ENCODE peak calls at places on chromosomes 1 and 21, in nine cellular contexts. K is A549, F is suprapubic skin, H is sigmoid colon, L is K562, S is GM12878, U is stomach, B is transverse colon, I is ovary. Z is an unnamed sample.
A peak's percentile ranks its signal among the peaks of the same experiment; 100 is the strongest.

GRCh38 chr1:157539568-157539967 is 12.7 kb downstream of the FCRL5 start:
- DNase-seq in K (no peak), F (no peak), H (no peak), L (no peak), S (no peak), U (no peak), B (no peak), I (no peak), Z (no peak)

GRCh38 chr1:153490272-153491051 is 30.0 kb upstream of the S100A7 start:
- DNase-seq in K (peak; percentile 47), F (peak; percentile 87), H (peak; percentile 95), L (no peak), S (no peak), U (peak; percentile 45), B (peak; percentile 69), I (peak; percentile 61), Z (peak; percentile 68)

GRCh38 chr1:203673550-203674411 is 47.1 kb downstream of the ATP2B4 start:
- DNase-seq in K (peak; percentile 87), F (no peak), H (peak; percentile 82), L (peak; percentile 79), S (no peak), U (peak; percentile 38), B (peak; percentile 51), I (no peak), Z (no peak)

GRCh38 chr1:89407355-89407754 is 43.5 kb downstream of the GBP6 start:
- DNase-seq in K (no peak), F (no peak), H (no peak), L (no peak), S (no peak), U (no peak), B (no peak), I (no peak), Z (no peak)

GRCh38 chr1:103084176-103084575 is 24.1 kb downstream of the COL11A1 start:
- DNase-seq in K (no peak), F (no peak), H (no peak), L (no peak), S (no peak), U (no peak), B (no peak), I (no peak), Z (no peak)

GRCh38 chr1:219567341-219567947 is 45.5 kb downstream of the ZC3H11B start:
- DNase-seq in K (no peak), F (no peak), H (no peak), L (no peak), S (peak; percentile 13), U (no peak), B (no peak), I (no peak), Z (no peak)

GRCh38 chr1:41372600-41372993 is 11.4 kb downstream of the FOXO6 start:
- DNase-seq in K (no peak), F (no peak), H (no peak), L (no peak), S (no peak), U (no peak), B (no peak), I (no peak), Z (no peak)

GRCh38 chr1:117622726-117623125 is 16.9 kb downstream of the TENT5C start:
- DNase-seq in K (no peak), F (no peak), H (no peak), L (no peak), S (no peak), U (no peak), B (no peak), I (no peak), Z (no peak)

GRCh38 chr1:98458514-98459259 is 202.8 kb upstream of the SNX7 start:
- DNase-seq in K (no peak), F (no peak), H (no peak), L (no peak), S (no peak), U (no peak), B (no peak), I (no peak), Z (no peak)

GRCh38 chr1:220992705-220993052 is 113.4 kb downstream of the HLX start:
- DNase-seq in K (no peak), F (no peak), H (no peak), L (no peak), S (no peak), U (no peak), B (no peak), I (no peak), Z (no peak)

GRCh38 chr1:220991506-220991905 is 112.3 kb downstream of the HLX start:
- DNase-seq in K (no peak), F (no peak), H (no peak), L (no peak), S (no peak), U (no peak), B (no peak), I (no peak), Z (no peak)

GRCh38 chr1:220991959-220992704 is 112.9 kb downstream of the HLX start:
- DNase-seq in K (no peak), F (no peak), H (no peak), L (no peak), S (no peak), U (no peak), B (no peak), I (no peak), Z (no peak)

GRCh38 chr1:220994671-220995070 is 115.4 kb downstream of the HLX start:
- DNase-seq in K (no peak), F (no peak), H (no peak), L (no peak), S (no peak), U (no peak), B (no peak), I (no peak), Z (no peak)

GRCh38 chr1:220990417-220991337 is 111.4 kb downstream of the HLX start:
- DNase-seq in K (no peak), F (no peak), H (no peak), L (peak; percentile 33), S (no peak), U (no peak), B (no peak), I (no peak), Z (no peak)
- TF ChIP-seq CTCF in K (peak; percentile 12), F (no peak), H (no peak), L (peak; percentile 30), S (no peak), U (no peak), B (no peak), I (no peak), Z (no peak)

GRCh38 chr21:36534656-36535055 is 54.7 kb upstream of the CLDN14 start:
- DNase-seq in K (no peak), F (peak; percentile 18), H (no peak), L (no peak), S (no peak), U (no peak), B (no peak), I (no peak), Z (no peak)
- TF ChIP-seq EP300 in K (no peak), F (no peak), H (no peak), L (no peak), S (no peak), U (no peak), B (no peak), I (no peak), Z (no peak)

GRCh38 chr21:44800971-44801467 is 601 bp downstream of the UBE2G2 start:
- DNase-seq in K (peak; percentile 62), F (no peak), H (no peak), L (peak; percentile 41), S (no peak), U (no peak), B (no peak), I (no peak), Z (no peak)

GRCh38 chr21:44803651-44804050 is 2.0 kb upstream of the UBE2G2 start:
- DNase-seq in K (no peak), F (no peak), H (no peak), L (no peak), S (no peak), U (no peak), B (no peak), I (no peak), Z (no peak)

GRCh38 chr21:44800103-44800502 is 1.5 kb downstream of the UBE2G2 start:
- DNase-seq in K (no peak), F (no peak), H (no peak), L (no peak), S (no peak), U (peak; percentile 38), B (no peak), I (no peak), Z (peak; percentile 45)

GRCh38 chr21:44802396-44803153 is 955 bp upstream of the UBE2G2 start:
- DNase-seq in K (peak; percentile 12), F (no peak), H (no peak), L (peak; percentile 70), S (no peak), U (no peak), B (no peak), I (no peak), Z (no peak)

DNA sequence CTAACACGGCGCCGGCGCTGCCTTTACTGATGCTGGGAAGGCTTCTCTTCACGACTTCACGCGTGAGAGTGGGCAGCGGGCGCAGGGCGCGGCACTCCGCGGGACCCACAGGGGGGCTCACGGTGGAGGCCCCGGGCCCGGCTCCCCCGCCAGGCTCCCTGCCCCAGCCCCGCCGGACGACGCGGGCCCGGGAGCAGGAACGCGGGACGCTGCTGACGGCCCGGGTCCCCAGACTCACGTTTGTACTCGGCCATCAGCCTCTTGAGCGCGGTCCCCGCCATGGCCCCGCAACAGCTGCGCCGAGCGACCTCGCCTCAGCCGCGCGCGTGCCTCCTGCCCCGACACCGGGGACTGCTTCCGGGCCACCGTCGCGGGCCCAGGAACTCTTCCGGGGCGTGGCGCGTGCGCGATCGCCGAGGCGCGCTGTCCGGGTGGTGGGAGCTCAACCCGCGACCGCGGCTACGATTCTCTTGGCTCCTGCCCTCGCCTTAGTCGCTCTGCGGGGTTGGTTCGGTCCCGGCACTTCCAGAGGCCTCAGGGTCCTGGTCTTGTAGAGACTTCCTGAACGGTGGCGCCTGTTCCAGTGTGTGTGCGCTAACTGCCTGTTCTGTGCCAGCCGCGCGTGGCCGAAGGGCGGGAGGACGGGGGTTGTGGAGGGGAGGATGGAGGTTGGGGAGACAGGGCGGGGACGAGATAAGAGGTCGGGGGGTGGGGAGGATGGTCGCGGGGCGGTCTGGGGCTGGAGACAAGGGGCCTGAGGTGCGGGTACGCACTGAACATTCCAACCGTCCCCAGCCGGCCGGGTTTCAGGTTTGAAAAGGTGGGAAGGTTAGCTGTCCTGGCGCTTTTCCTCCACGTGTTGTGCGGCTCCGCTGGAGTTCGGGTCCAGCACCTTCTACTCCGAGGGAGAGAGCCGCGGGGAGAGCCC is at the start of gene UBE2G2:
- DNase-seq in K (peak; percentile 72), F (peak; percentile 86), H (peak; percentile 87), L (peak; percentile 93), S (no peak), U (peak; percentile 85), B (peak; percentile 84), I (peak; percentile 83), Z (peak; percentile 57)
- TF ChIP-seq CTCF in K (no peak), F (no peak), H (no peak), L (no peak), S (no peak), U (no peak), B (peak; percentile 6), I (no peak), Z (no peak)

DNA sequence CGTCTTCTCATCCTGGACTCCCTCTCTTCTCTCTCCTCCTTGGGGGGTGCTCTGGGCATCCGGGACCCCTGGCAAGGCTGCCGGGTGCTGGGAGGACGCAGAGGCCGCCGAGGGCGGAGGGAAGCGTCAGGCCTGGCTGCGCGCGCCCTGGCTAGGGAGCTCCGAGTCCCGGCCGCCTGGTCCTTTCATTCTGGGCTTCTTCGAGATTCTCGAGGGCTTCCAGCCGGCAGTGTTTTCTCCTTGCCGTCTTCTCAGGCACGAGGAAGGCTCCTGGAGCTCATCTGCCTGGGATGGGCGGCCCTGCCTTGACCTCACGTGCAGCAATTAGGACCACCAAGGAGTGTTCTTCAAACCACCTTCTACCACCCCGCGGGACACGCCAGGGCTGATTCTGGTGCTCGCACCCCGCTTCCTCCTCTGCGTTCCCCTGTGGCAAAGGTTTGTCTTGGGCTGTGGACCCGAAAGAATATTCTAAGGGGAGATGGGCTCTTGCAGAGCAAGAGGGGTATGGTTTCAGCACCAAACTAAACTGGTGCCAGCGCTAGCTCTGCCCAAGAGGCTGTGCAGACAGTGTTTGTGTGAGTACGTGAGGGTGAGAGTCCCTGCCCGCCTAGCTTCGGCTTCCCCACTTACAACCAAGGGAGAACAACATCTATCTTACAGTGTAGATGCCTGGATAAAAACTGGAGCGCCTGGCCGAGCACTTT is 36.5 kb downstream of the PIK3CD start:
- DNase-seq in K (no peak), F (no peak), H (no peak), L (peak; percentile 33), S (no peak), U (peak; percentile 39), B (peak; percentile 19), I (peak; percentile 39), Z (no peak)
- TF ChIP-seq EP300 in K (no peak), F (no peak), H (no peak), L (no peak), S (no peak), U (no peak), B (no peak), I (no peak), Z (no peak)

Z was measured in tibial nerve.